ENCODE peak calls at places on chromosome 13, in seven cellular contexts. One of them, this sample, is unnamed.

GRCh38 chr13:41691276-41691675 is 233.9 kb downstream of the RGCC start:
- DNase-seq in left colon: no peak
- DNase-seq in ELR: no peak
- DNase-seq in CD4-positive, alpha-beta T cell: no peak
- DNase-seq in CD8-positive, alpha-beta memory T cell: no peak
- DNase-seq in iris pigment epithelial cell: peak; percentile 64
- DNase-seq in ovary: no peak
- DNase-seq in this sample: no peak

GRCh38 chr13:110330491-110331001 is 23.5 kb downstream of the COL4A2 start:
- DNase-seq in left colon: no peak
- DNase-seq in ELR: peak; percentile 59
- DNase-seq in CD4-positive, alpha-beta T cell: no peak
- DNase-seq in CD8-positive, alpha-beta memory T cell: no peak
- DNase-seq in iris pigment epithelial cell: peak; percentile 74
- DNase-seq in ovary: no peak
- DNase-seq in this sample: no peak

GRCh38 chr13:58655086-58655485 is 1023.5 kb downstream of the PCDH17 start:
- DNase-seq in left colon: no peak
- DNase-seq in ELR: no peak
- DNase-seq in CD4-positive, alpha-beta T cell: no peak
- DNase-seq in CD8-positive, alpha-beta memory T cell: no peak
- DNase-seq in iris pigment epithelial cell: no peak
- DNase-seq in ovary: no peak
- DNase-seq in this sample: no peak

GRCh38 chr13:68190826-68191225 is 960.7 kb upstream of the PCDH9 start:
- DNase-seq in left colon: no peak
- DNase-seq in ELR: peak; percentile 73
- DNase-seq in CD4-positive, alpha-beta T cell: no peak
- DNase-seq in CD8-positive, alpha-beta memory T cell: no peak
- DNase-seq in iris pigment epithelial cell: peak; percentile 70
- DNase-seq in ovary: no peak
- DNase-seq in this sample: no peak

GRCh38 chr13:107209811-107210210 is 641.9 kb upstream of the ARGLU1 start:
- DNase-seq in left colon: no peak
- DNase-seq in ELR: no peak
- DNase-seq in CD4-positive, alpha-beta T cell: no peak
- DNase-seq in CD8-positive, alpha-beta memory T cell: no peak
- DNase-seq in iris pigment epithelial cell: peak; percentile 80
- DNase-seq in ovary: no peak
- DNase-seq in this sample: no peak

GRCh38 chr13:29511980-29512379 is 83.5 kb downstream of the SLC7A1 start:
- DNase-seq in left colon: no peak
- DNase-seq in ELR: no peak
- DNase-seq in CD4-positive, alpha-beta T cell: no peak
- DNase-seq in CD8-positive, alpha-beta memory T cell: no peak
- DNase-seq in iris pigment epithelial cell: peak; percentile 50
- DNase-seq in ovary: no peak
- DNase-seq in this sample: no peak

GRCh38 chr13:25945596-25945995 is 106.2 kb downstream of the SHISA2 start:
- DNase-seq in left colon: no peak
- DNase-seq in ELR: peak; percentile 7
- DNase-seq in CD4-positive, alpha-beta T cell: no peak
- DNase-seq in CD8-positive, alpha-beta memory T cell: no peak
- DNase-seq in iris pigment epithelial cell: peak; percentile 33
- DNase-seq in ovary: no peak
- DNase-seq in this sample: no peak

GRCh38 chr13:41668130-41668757 is 210.9 kb downstream of the RGCC start:
- DNase-seq in left colon: no peak
- DNase-seq in ELR: peak; percentile 89
- DNase-seq in CD4-positive, alpha-beta T cell: no peak
- DNase-seq in CD8-positive, alpha-beta memory T cell: peak; percentile 32
- DNase-seq in iris pigment epithelial cell: peak; percentile 96
- DNase-seq in ovary: no peak
- DNase-seq in this sample: no peak

GRCh38 chr13:91609353-91609752 is 210.9 kb downstream of the GPC5 start:
- DNase-seq in left colon: no peak
- DNase-seq in ELR: no peak
- DNase-seq in CD4-positive, alpha-beta T cell: no peak
- DNase-seq in CD8-positive, alpha-beta memory T cell: no peak
- DNase-seq in iris pigment epithelial cell: peak; percentile 5
- DNase-seq in ovary: no peak
- DNase-seq in this sample: no peak

GRCh38 chr13:74487091-74487722 is 353.0 kb upstream of the KLF12 start:
- DNase-seq in left colon: no peak
- DNase-seq in ELR: no peak
- DNase-seq in CD4-positive, alpha-beta T cell: no peak
- DNase-seq in CD8-positive, alpha-beta memory T cell: no peak
- DNase-seq in iris pigment epithelial cell: no peak
- DNase-seq in ovary: no peak
- DNase-seq in this sample: no peak

GRCh38 chr13:36131215-36131930 is at the start of gene DCLK1:
- DNase-seq in left colon: peak; percentile 35
- DNase-seq in ELR: peak; percentile 15
- DNase-seq in CD4-positive, alpha-beta T cell: no peak
- DNase-seq in CD8-positive, alpha-beta memory T cell: no peak
- DNase-seq in iris pigment epithelial cell: peak; percentile 24
- DNase-seq in ovary: peak; percentile 82
- DNase-seq in this sample: no peak

GRCh38 chr13:98810746-98811145 is 58.3 kb upstream of the SLC15A1 start:
- DNase-seq in left colon: no peak
- DNase-seq in ELR: peak; percentile 31
- DNase-seq in CD4-positive, alpha-beta T cell: no peak
- DNase-seq in CD8-positive, alpha-beta memory T cell: no peak
- DNase-seq in iris pigment epithelial cell: peak; percentile 31
- DNase-seq in ovary: no peak
- DNase-seq in this sample: no peak

GRCh38 chr13:31199849-31200635 is at the start of gene B3GLCT:
- DNase-seq in left colon: peak; percentile 63
- DNase-seq in ELR: peak; percentile 81
- DNase-seq in CD4-positive, alpha-beta T cell: peak; percentile 63
- DNase-seq in CD8-positive, alpha-beta memory T cell: peak; percentile 86
- DNase-seq in iris pigment epithelial cell: peak; percentile 67
- DNase-seq in ovary: peak; percentile 89
- DNase-seq in this sample: peak; percentile 36

GRCh38 chr13:112962911-112963625 is 5.9 kb upstream of the MCF2L start:
- DNase-seq in left colon: peak; percentile 16
- DNase-seq in ELR: no peak
- DNase-seq in CD4-positive, alpha-beta T cell: no peak
- DNase-seq in CD8-positive, alpha-beta memory T cell: no peak
- DNase-seq in iris pigment epithelial cell: no peak
- DNase-seq in ovary: peak; percentile 15
- DNase-seq in this sample: no peak

GRCh38 chr13:43432948-43433347 is 353.8 kb downstream of the ENOX1 start:
- DNase-seq in left colon: no peak
- DNase-seq in ELR: no peak
- DNase-seq in CD4-positive, alpha-beta T cell: no peak
- DNase-seq in CD8-positive, alpha-beta memory T cell: no peak
- DNase-seq in iris pigment epithelial cell: no peak
- DNase-seq in ovary: no peak
- DNase-seq in this sample: no peak

GRCh38 chr13:39484506-39485313 is 118.3 kb downstream of the LHFPL6 start:
- DNase-seq in left colon: no peak
- DNase-seq in ELR: peak; percentile 83
- DNase-seq in CD4-positive, alpha-beta T cell: no peak
- DNase-seq in CD8-positive, alpha-beta memory T cell: no peak
- DNase-seq in iris pigment epithelial cell: peak; percentile 75
- DNase-seq in ovary: no peak
- DNase-seq in this sample: no peak

GRCh38 chr13:77330009-77330471 is 3.1 kb upstream of the MYCBP2 start:
- DNase-seq in left colon: no peak
- DNase-seq in ELR: peak; percentile 5
- DNase-seq in CD4-positive, alpha-beta T cell: no peak
- DNase-seq in CD8-positive, alpha-beta memory T cell: no peak
- DNase-seq in iris pigment epithelial cell: peak; percentile 28
- DNase-seq in ovary: no peak
- DNase-seq in this sample: no peak

GRCh38 chr13:62747629-62748028 is 1332.0 kb upstream of the PCDH20 start:
- DNase-seq in left colon: no peak
- DNase-seq in ELR: peak; percentile 92
- DNase-seq in CD4-positive, alpha-beta T cell: no peak
- DNase-seq in CD8-positive, alpha-beta memory T cell: no peak
- DNase-seq in iris pigment epithelial cell: no peak
- DNase-seq in ovary: no peak
- DNase-seq in this sample: no peak

GRCh38 chr13:99389520-99390304 is 82.5 kb upstream of the GPR183 start:
- DNase-seq in left colon: no peak
- DNase-seq in ELR: no peak
- DNase-seq in CD4-positive, alpha-beta T cell: no peak
- DNase-seq in CD8-positive, alpha-beta memory T cell: no peak
- DNase-seq in iris pigment epithelial cell: no peak
- DNase-seq in ovary: no peak
- DNase-seq in this sample: no peak

GRCh38 chr13:97491452-97491851 is 57.5 kb downstream of the RAP2A start:
- DNase-seq in left colon: no peak
- DNase-seq in ELR: no peak
- DNase-seq in CD4-positive, alpha-beta T cell: no peak
- DNase-seq in CD8-positive, alpha-beta memory T cell: no peak
- DNase-seq in iris pigment epithelial cell: no peak
- DNase-seq in ovary: no peak
- DNase-seq in this sample: no peak

GRCh38 chr13:80157261-80157942 is 183.5 kb downstream of the SPRY2 start:
- DNase-seq in left colon: no peak
- DNase-seq in ELR: no peak
- DNase-seq in CD4-positive, alpha-beta T cell: no peak
- DNase-seq in CD8-positive, alpha-beta memory T cell: no peak
- DNase-seq in iris pigment epithelial cell: peak; percentile 55
- DNase-seq in ovary: no peak
- DNase-seq in this sample: no peak

GRCh38 chr13:98528663-98529064 is 48.2 kb downstream of the STK24 start:
- DNase-seq in left colon: no peak
- DNase-seq in ELR: no peak
- DNase-seq in CD4-positive, alpha-beta T cell: no peak
- DNase-seq in CD8-positive, alpha-beta memory T cell: no peak
- DNase-seq in iris pigment epithelial cell: peak; percentile 34
- DNase-seq in ovary: no peak
- DNase-seq in this sample: no peak